ENCODE peak calls at places on chromosomes 12 and 14, in eight cellular contexts. One of them, this sample, is unnamed.

GRCh38 chr14:50775357-50775756 is 55.6 kb downstream of the NIN start:
- DNase-seq in tibial nerve: no peak
- DNase-seq in A549: no peak
- DNase-seq in AG09309: peak
- DNase-seq in astrocyte of the cerebellum: peak
- DNase-seq in lower leg skin: no peak
- DNase-seq in CD8-positive, alpha-beta T cell: no peak
- DNase-seq in HL-60: no peak
- DNase-seq in this sample: peak

GRCh38 chr12:96882862-96883261 is 24.2 kb upstream of the NEDD1 start:
- DNase-seq in AG09309: no peak
- DNase-seq in lower leg skin: no peak
- DNase-seq in HL-60: no peak
- DNase-seq in A549: no peak
- DNase-seq in CD8-positive, alpha-beta T cell: no peak
- DNase-seq in tibial nerve: no peak
- DNase-seq in astrocyte of the cerebellum: no peak
- DNase-seq in this sample: peak

GRCh38 chr12:64457036-64457435 is 5.1 kb downstream of the TBK1 start:
- DNase-seq in lower leg skin: peak
- DNase-seq in AG09309: no peak
- DNase-seq in A549: no peak
- DNase-seq in CD8-positive, alpha-beta T cell: no peak
- DNase-seq in tibial nerve: no peak
- DNase-seq in astrocyte of the cerebellum: no peak
- DNase-seq in HL-60: no peak
- DNase-seq in this sample: no peak

GRCh38 chr14:99983251-99984012 is 81.8 kb upstream of the EVL start:
- DNase-seq in CD8-positive, alpha-beta T cell: no peak
- DNase-seq in AG09309: no peak
- DNase-seq in tibial nerve: no peak
- DNase-seq in HL-60: no peak
- DNase-seq in A549: no peak
- DNase-seq in lower leg skin: no peak
- DNase-seq in astrocyte of the cerebellum: no peak
- DNase-seq in this sample: no peak

GRCh38 chr14:75811862-75812505 is 150.9 kb downstream of the TTLL5 start:
- DNase-seq in astrocyte of the cerebellum: no peak
- DNase-seq in CD8-positive, alpha-beta T cell: no peak
- DNase-seq in A549: no peak
- DNase-seq in HL-60: no peak
- DNase-seq in AG09309: no peak
- DNase-seq in lower leg skin: no peak
- DNase-seq in tibial nerve: no peak
- DNase-seq in this sample: no peak

GRCh38 chr14:104392001-104392395 is 187.6 kb upstream of the C14orf180 start:
- DNase-seq in astrocyte of the cerebellum: no peak
- DNase-seq in lower leg skin: no peak
- DNase-seq in A549: no peak
- DNase-seq in tibial nerve: no peak
- DNase-seq in HL-60: no peak
- DNase-seq in AG09309: no peak
- DNase-seq in CD8-positive, alpha-beta T cell: peak
- DNase-seq in this sample: no peak

GRCh38 chr12:50569876-50570275 is 65.1 kb downstream of the DIP2B start:
- DNase-seq in CD8-positive, alpha-beta T cell: no peak
- DNase-seq in lower leg skin: no peak
- DNase-seq in A549: peak
- DNase-seq in AG09309: no peak
- DNase-seq in tibial nerve: no peak
- DNase-seq in HL-60: no peak
- DNase-seq in astrocyte of the cerebellum: no peak
- DNase-seq in this sample: no peak

GRCh38 chr12:49976547-49976946 is 3.8 kb downstream of the AQP6 start:
- DNase-seq in AG09309: no peak
- DNase-seq in HL-60: no peak
- DNase-seq in A549: no peak
- DNase-seq in tibial nerve: no peak
- DNase-seq in lower leg skin: no peak
- DNase-seq in CD8-positive, alpha-beta T cell: no peak
- DNase-seq in astrocyte of the cerebellum: no peak
- DNase-seq in this sample: no peak

GRCh38 chr12:39499296-39499695 is 56.4 kb upstream of the KIF21A start:
- DNase-seq in A549: no peak
- DNase-seq in tibial nerve: no peak
- DNase-seq in astrocyte of the cerebellum: no peak
- DNase-seq in CD8-positive, alpha-beta T cell: no peak
- DNase-seq in AG09309: no peak
- DNase-seq in lower leg skin: no peak
- DNase-seq in HL-60: no peak
- DNase-seq in this sample: no peak

GRCh38 chr14:103561381-103562134 is 899 bp downstream of the BAG5 start:
- DNase-seq in lower leg skin: peak
- DNase-seq in tibial nerve: no peak
- DNase-seq in AG09309: no peak
- DNase-seq in A549: no peak
- DNase-seq in HL-60: no peak
- DNase-seq in CD8-positive, alpha-beta T cell: no peak
- DNase-seq in astrocyte of the cerebellum: peak
- DNase-seq in this sample: no peak

GRCh38 chr14:72528059-72528950 is 365.6 kb downstream of the DPF3 start:
- DNase-seq in HL-60: no peak
- DNase-seq in AG09309: no peak
- DNase-seq in A549: no peak
- DNase-seq in tibial nerve: no peak
- DNase-seq in astrocyte of the cerebellum: no peak
- DNase-seq in lower leg skin: no peak
- DNase-seq in CD8-positive, alpha-beta T cell: no peak
- DNase-seq in this sample: no peak

GRCh38 chr14:93960774-93961438 is 15.5 kb downstream of the ASB2 start:
- DNase-seq in HL-60: no peak
- DNase-seq in CD8-positive, alpha-beta T cell: no peak
- DNase-seq in A549: no peak
- DNase-seq in astrocyte of the cerebellum: no peak
- DNase-seq in lower leg skin: no peak
- DNase-seq in tibial nerve: no peak
- DNase-seq in AG09309: no peak
- DNase-seq in this sample: no peak

GRCh38 chr14:68257969-68258368 is 438.4 kb downstream of the RAD51B start:
- DNase-seq in astrocyte of the cerebellum: no peak
- DNase-seq in tibial nerve: no peak
- DNase-seq in A549: no peak
- DNase-seq in HL-60: no peak
- DNase-seq in lower leg skin: no peak
- DNase-seq in CD8-positive, alpha-beta T cell: no peak
- DNase-seq in AG09309: no peak
- DNase-seq in this sample: no peak

GRCh38 chr14:56633544-56633943 is 53.9 kb downstream of the TMEM260 start:
- DNase-seq in AG09309: no peak
- DNase-seq in HL-60: no peak
- DNase-seq in A549: no peak
- DNase-seq in CD8-positive, alpha-beta T cell: no peak
- DNase-seq in astrocyte of the cerebellum: no peak
- DNase-seq in tibial nerve: no peak
- DNase-seq in lower leg skin: no peak
- DNase-seq in this sample: peak

GRCh38 chr12:113647048-113647447 is 175.4 kb upstream of the LHX5 start:
- DNase-seq in A549: peak
- DNase-seq in HL-60: no peak
- DNase-seq in tibial nerve: no peak
- DNase-seq in lower leg skin: no peak
- DNase-seq in AG09309: no peak
- DNase-seq in CD8-positive, alpha-beta T cell: no peak
- DNase-seq in astrocyte of the cerebellum: no peak
- DNase-seq in this sample: no peak
- TF ChIP-seq CTCF in A549: peak
- TF ChIP-seq CTCF in HL-60: no peak
- TF ChIP-seq CTCF in tibial nerve: no peak
- TF ChIP-seq CTCF in lower leg skin: no peak
- TF ChIP-seq CTCF in AG09309: peak
- TF ChIP-seq CTCF in CD8-positive, alpha-beta T cell: no peak
- TF ChIP-seq CTCF in astrocyte of the cerebellum: no peak
- TF ChIP-seq CTCF in this sample: peak

DNA sequence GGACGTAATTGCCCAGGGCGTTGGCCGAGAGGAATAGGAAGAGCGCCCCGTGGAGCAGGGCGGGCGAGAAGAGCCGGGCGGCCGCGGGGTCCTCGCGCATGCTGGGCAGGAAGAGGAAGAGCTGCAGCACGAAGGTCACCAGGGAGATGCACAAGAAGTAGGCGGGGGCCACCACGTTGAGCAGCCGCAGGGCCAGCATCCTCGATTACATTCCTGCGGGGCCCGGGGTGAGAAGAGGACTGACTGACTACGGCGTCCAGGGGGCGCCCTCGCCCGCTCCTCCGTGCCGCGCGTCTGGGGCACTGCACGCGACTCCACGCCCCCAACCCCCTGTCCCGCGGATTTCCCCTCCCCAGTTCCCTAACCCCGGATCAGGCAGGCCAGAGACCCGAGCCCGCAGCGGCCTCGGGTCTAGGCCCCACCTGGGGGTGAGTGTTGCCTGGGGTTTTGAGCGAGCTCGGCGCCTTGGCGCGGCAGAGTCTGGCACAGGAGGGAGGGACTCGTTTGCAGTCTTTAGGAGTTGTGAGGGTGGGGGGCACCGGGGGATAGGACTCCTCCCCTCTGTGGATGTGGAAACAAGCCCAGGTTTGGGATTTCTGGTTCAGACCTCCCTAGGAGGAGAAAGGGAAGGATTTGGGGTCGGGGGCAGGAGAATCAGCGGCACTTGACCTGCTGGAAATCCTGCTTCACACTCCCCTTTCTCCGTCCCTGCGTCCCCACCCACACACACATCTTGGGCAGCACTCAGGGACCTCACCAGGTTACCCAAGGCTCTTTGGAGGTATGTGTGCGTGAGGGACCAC is 1.9 kb downstream of the ZDHHC22 start:
- DNase-seq in HL-60: no peak
- DNase-seq in lower leg skin: no peak
- DNase-seq in CD8-positive, alpha-beta T cell: no peak
- DNase-seq in astrocyte of the cerebellum: no peak
- DNase-seq in A549: peak
- DNase-seq in tibial nerve: no peak
- DNase-seq in AG09309: no peak
- DNase-seq in this sample: no peak
- H3K4me3 ChIP-seq in HL-60: no peak
- H3K4me3 ChIP-seq in lower leg skin: no peak
- H3K4me3 ChIP-seq in CD8-positive, alpha-beta T cell: no peak
- H3K4me3 ChIP-seq in astrocyte of the cerebellum: peak
- H3K4me3 ChIP-seq in A549: peak
- H3K4me3 ChIP-seq in tibial nerve: no peak
- H3K4me3 ChIP-seq in AG09309: no peak
- H3K4me3 ChIP-seq in this sample: no peak

GRCh38 chr14:88463318-88463717 is 77.9 kb downstream of the SPATA7 start:
- DNase-seq in tibial nerve: no peak
- DNase-seq in astrocyte of the cerebellum: no peak
- DNase-seq in A549: peak
- DNase-seq in CD8-positive, alpha-beta T cell: no peak
- DNase-seq in lower leg skin: no peak
- DNase-seq in HL-60: no peak
- DNase-seq in AG09309: no peak
- DNase-seq in this sample: no peak
- TF ChIP-seq CTCF in tibial nerve: no peak
- TF ChIP-seq CTCF in astrocyte of the cerebellum: peak
- TF ChIP-seq CTCF in A549: peak
- TF ChIP-seq CTCF in CD8-positive, alpha-beta T cell: peak
- TF ChIP-seq CTCF in lower leg skin: no peak
- TF ChIP-seq CTCF in HL-60: no peak
- TF ChIP-seq CTCF in AG09309: peak
- TF ChIP-seq CTCF in this sample: no peak

DNA sequence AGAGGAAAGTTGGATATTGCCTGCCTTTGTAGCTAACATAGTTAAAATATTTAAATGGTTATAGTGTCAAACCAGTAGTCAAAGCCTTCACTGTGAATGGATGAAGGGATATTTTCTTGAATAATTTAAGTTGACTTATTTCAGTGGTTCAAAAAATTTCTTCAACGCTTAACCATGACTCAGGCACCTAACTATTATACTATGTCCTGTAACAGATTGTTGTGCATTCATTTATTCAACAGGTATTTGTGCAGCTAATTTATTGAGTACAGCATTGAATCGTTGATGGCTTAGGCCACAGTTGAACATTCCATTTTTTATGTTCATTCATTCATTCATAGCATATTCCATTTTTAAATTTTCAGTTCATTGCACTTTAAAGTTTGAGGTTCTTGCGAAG is 9.2 kb downstream of the HIF1A start:
- DNase-seq in CD8-positive, alpha-beta T cell: no peak
- DNase-seq in HL-60: no peak
- DNase-seq in lower leg skin: no peak
- DNase-seq in astrocyte of the cerebellum: no peak
- DNase-seq in A549: no peak
- DNase-seq in tibial nerve: no peak
- DNase-seq in AG09309: no peak
- DNase-seq in this sample: no peak
- H3K4me3 ChIP-seq in CD8-positive, alpha-beta T cell: no peak
- H3K4me3 ChIP-seq in HL-60: no peak
- H3K4me3 ChIP-seq in lower leg skin: no peak
- H3K4me3 ChIP-seq in astrocyte of the cerebellum: no peak
- H3K4me3 ChIP-seq in A549: peak
- H3K4me3 ChIP-seq in tibial nerve: no peak
- H3K4me3 ChIP-seq in AG09309: no peak
- H3K4me3 ChIP-seq in this sample: no peak

GRCh38 chr14:69574954-69575295 is 254 bp upstream of the CCDC177 start:
- DNase-seq in astrocyte of the cerebellum: no peak
- DNase-seq in tibial nerve: no peak
- DNase-seq in HL-60: no peak
- DNase-seq in A549: no peak
- DNase-seq in CD8-positive, alpha-beta T cell: no peak
- DNase-seq in AG09309: no peak
- DNase-seq in lower leg skin: no peak
- DNase-seq in this sample: no peak
- TF ChIP-seq CTCF in astrocyte of the cerebellum: no peak
- TF ChIP-seq CTCF in tibial nerve: no peak
- TF ChIP-seq CTCF in HL-60: no peak
- TF ChIP-seq CTCF in A549: no peak
- TF ChIP-seq CTCF in CD8-positive, alpha-beta T cell: peak
- TF ChIP-seq CTCF in AG09309: no peak
- TF ChIP-seq CTCF in lower leg skin: no peak
- TF ChIP-seq CTCF in this sample: no peak

DNA sequence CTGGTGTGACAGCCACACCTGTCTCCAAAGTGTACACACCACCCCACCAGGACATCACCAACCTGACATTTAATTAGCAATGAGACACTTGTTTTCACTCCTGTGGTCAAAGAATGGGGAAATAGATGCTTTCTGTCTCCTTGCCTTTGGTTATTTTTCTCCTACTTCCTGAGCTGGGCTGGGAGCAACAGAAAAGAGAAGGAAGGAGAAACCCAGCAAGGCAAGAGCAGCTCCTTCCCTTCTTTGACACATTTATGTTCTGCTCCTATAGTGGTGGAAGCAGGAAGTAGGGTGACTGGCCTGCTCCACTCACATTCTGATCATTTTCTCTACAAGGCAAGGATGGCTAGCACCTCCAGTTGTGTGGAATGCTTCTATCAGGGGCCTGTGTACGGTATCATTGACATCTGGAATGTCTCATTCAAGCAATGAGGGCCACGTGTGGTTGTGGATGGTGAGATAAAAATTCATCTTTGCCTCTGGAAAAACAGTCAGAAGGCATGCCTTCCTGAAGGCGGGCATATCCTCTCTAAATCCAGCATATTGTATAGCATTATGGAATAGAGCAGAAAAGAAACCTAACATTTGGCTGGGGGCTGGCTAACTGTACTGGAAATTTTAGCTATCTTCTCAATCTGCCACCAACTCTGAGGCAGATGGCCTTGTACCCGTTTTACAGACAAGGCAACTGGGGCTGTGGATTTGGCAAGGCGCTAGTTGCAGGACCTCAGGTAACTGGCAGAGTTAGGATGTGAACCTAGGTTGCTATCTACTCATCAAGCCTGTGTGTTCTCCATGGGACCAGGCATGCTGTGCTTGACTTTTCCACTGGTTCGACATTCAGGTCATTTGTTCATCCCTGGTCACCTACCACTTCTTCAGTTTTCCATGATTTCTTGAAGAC is 24.7 kb upstream of the LGALS3 start:
- DNase-seq in astrocyte of the cerebellum: no peak
- DNase-seq in AG09309: no peak
- DNase-seq in CD8-positive, alpha-beta T cell: no peak
- DNase-seq in HL-60: peak
- DNase-seq in lower leg skin: no peak
- DNase-seq in tibial nerve: no peak
- DNase-seq in A549: peak
- DNase-seq in this sample: no peak
- H3K4me3 ChIP-seq in astrocyte of the cerebellum: no peak
- H3K4me3 ChIP-seq in AG09309: no peak
- H3K4me3 ChIP-seq in CD8-positive, alpha-beta T cell: no peak
- H3K4me3 ChIP-seq in HL-60: no peak
- H3K4me3 ChIP-seq in lower leg skin: no peak
- H3K4me3 ChIP-seq in tibial nerve: no peak
- H3K4me3 ChIP-seq in A549: no peak
- H3K4me3 ChIP-seq in this sample: no peak